ENCODE peak calls at places on chromosomes 16 and 17, in four cellular contexts. One of them, this sample, is unnamed.

GRCh38 chr17:29617125-29617480 is 5.6 kb downstream of the CORO6 start:
- DNase-seq in germinal center: peak; percentile 93
- DNase-seq in dermis microvascular lymphatic vessel endothelial cell: peak; percentile 75
- DNase-seq in iPS DF 19.7: no peak
- DNase-seq in this sample: peak; percentile 93

GRCh38 chr16:83945587-83945986 is 7.5 kb upstream of the OSGIN1 start:
- DNase-seq in iPS DF 19.7: no peak
- DNase-seq in germinal center: no peak
- DNase-seq in dermis microvascular lymphatic vessel endothelial cell: no peak
- DNase-seq in this sample: no peak

GRCh38 chr16:53848277-53848942 is 144.5 kb downstream of the FTO start:
- DNase-seq in dermis microvascular lymphatic vessel endothelial cell: no peak
- DNase-seq in germinal center: no peak
- DNase-seq in iPS DF 19.7: no peak
- DNase-seq in this sample: no peak

GRCh38 chr16:69243479-69243878 is 56.5 kb downstream of the SNTB2 start:
- DNase-seq in germinal center: no peak
- DNase-seq in dermis microvascular lymphatic vessel endothelial cell: no peak
- DNase-seq in iPS DF 19.7: no peak
- DNase-seq in this sample: no peak

GRCh38 chr17:44533533-44534246 is 23.6 kb upstream of the FZD2 start:
- DNase-seq in germinal center: peak; percentile 89
- DNase-seq in dermis microvascular lymphatic vessel endothelial cell: peak; percentile 45
- DNase-seq in iPS DF 19.7: no peak
- DNase-seq in this sample: peak; percentile 38

GRCh38 chr17:76755285-76755684 is 17.4 kb downstream of the MFSD11 start:
- DNase-seq in iPS DF 19.7: no peak
- DNase-seq in dermis microvascular lymphatic vessel endothelial cell: no peak
- DNase-seq in germinal center: no peak
- DNase-seq in this sample: no peak

GRCh38 chr16:7372095-7372494 is 39.5 kb downstream of the RBFOX1 start:
- DNase-seq in dermis microvascular lymphatic vessel endothelial cell: no peak
- DNase-seq in germinal center: no peak
- DNase-seq in iPS DF 19.7: no peak
- DNase-seq in this sample: no peak

GRCh38 chr16:68019167-68019680 is 3.5 kb upstream of the DPEP2NB start:
- DNase-seq in germinal center: no peak
- DNase-seq in dermis microvascular lymphatic vessel endothelial cell: no peak
- DNase-seq in iPS DF 19.7: no peak
- DNase-seq in this sample: no peak

GRCh38 chr17:17391575-17392370 is 85.0 kb upstream of the MED9 start:
- DNase-seq in iPS DF 19.7: no peak
- DNase-seq in germinal center: no peak
- DNase-seq in dermis microvascular lymphatic vessel endothelial cell: no peak
- DNase-seq in this sample: no peak

GRCh38 chr17:41231731-41232130 is 518 bp upstream of the KRTAP9-3 start:
- DNase-seq in germinal center: no peak
- DNase-seq in iPS DF 19.7: no peak
- DNase-seq in dermis microvascular lymphatic vessel endothelial cell: no peak
- DNase-seq in this sample: no peak

GRCh38 chr17:7852262-7852670 is 2.6 kb upstream of the TMEM88 start:
- DNase-seq in iPS DF 19.7: no peak
- DNase-seq in dermis microvascular lymphatic vessel endothelial cell: no peak
- DNase-seq in germinal center: no peak
- DNase-seq in this sample: no peak

GRCh38 chr17:700504-701094 is 14.0 kb downstream of the VPS53 start:
- DNase-seq in germinal center: peak; percentile 66
- DNase-seq in iPS DF 19.7: no peak
- DNase-seq in dermis microvascular lymphatic vessel endothelial cell: peak; percentile 32
- DNase-seq in this sample: peak; percentile 57

GRCh38 chr16:66476328-66477027 is 49.4 kb downstream of the BEAN1 start:
- DNase-seq in germinal center: peak; percentile 46
- DNase-seq in dermis microvascular lymphatic vessel endothelial cell: no peak
- DNase-seq in iPS DF 19.7: no peak
- DNase-seq in this sample: no peak

GRCh38 chr17:65287040-65287439 is 149.9 kb downstream of the RGS9 start:
- DNase-seq in germinal center: no peak
- DNase-seq in iPS DF 19.7: no peak
- DNase-seq in dermis microvascular lymphatic vessel endothelial cell: no peak
- DNase-seq in this sample: no peak

GRCh38 chr17:31739300-31739699 is 119.7 kb downstream of the COPRS start:
- DNase-seq in germinal center: no peak
- DNase-seq in dermis microvascular lymphatic vessel endothelial cell: no peak
- DNase-seq in iPS DF 19.7: no peak
- DNase-seq in this sample: no peak

GRCh38 chr17:68821860-68822693 is 133.1 kb downstream of the ABCA8 start:
- DNase-seq in dermis microvascular lymphatic vessel endothelial cell: peak; percentile 49
- DNase-seq in germinal center: no peak
- DNase-seq in iPS DF 19.7: no peak
- DNase-seq in this sample: no peak

GRCh38 chr16:86408685-86409084 is 101.6 kb upstream of the FOXF1 start:
- DNase-seq in germinal center: no peak
- DNase-seq in iPS DF 19.7: no peak
- DNase-seq in dermis microvascular lymphatic vessel endothelial cell: no peak
- DNase-seq in this sample: no peak

GRCh38 chr16:84661418-84662060 is 13.2 kb downstream of the KLHL36 start:
- DNase-seq in iPS DF 19.7: no peak
- DNase-seq in dermis microvascular lymphatic vessel endothelial cell: no peak
- DNase-seq in germinal center: no peak
- DNase-seq in this sample: no peak

GRCh38 chr17:79645022-79645776 is 34.3 kb upstream of the RBFOX3 start:
- DNase-seq in germinal center: no peak
- DNase-seq in iPS DF 19.7: no peak
- DNase-seq in dermis microvascular lymphatic vessel endothelial cell: no peak
- DNase-seq in this sample: no peak

GRCh38 chr16:86576591-86577313 is 1.6 kb upstream of the FOXL1 start:
- DNase-seq in dermis microvascular lymphatic vessel endothelial cell: no peak
- DNase-seq in germinal center: no peak
- DNase-seq in iPS DF 19.7: no peak
- DNase-seq in this sample: no peak

GRCh38 chr17:77645441-77646430 is 312.8 kb upstream of the TNRC6C start:
- DNase-seq in germinal center: no peak
- DNase-seq in iPS DF 19.7: no peak
- DNase-seq in dermis microvascular lymphatic vessel endothelial cell: no peak
- DNase-seq in this sample: no peak

GRCh38 chr16:85227924-85228462 is 115.7 kb upstream of the CIBAR2 start:
- DNase-seq in germinal center: no peak
- DNase-seq in dermis microvascular lymphatic vessel endothelial cell: no peak
- DNase-seq in iPS DF 19.7: no peak
- DNase-seq in this sample: no peak

GRCh38 chr16:11619327-11619851 is 32.7 kb upstream of the LITAF start:
- DNase-seq in germinal center: peak; percentile 41
- DNase-seq in dermis microvascular lymphatic vessel endothelial cell: no peak
- DNase-seq in iPS DF 19.7: no peak
- DNase-seq in this sample: no peak

GRCh38 chr17:37488607-37489196 is 989 bp upstream of the DUSP14 start:
- DNase-seq in iPS DF 19.7: no peak
- DNase-seq in dermis microvascular lymphatic vessel endothelial cell: no peak
- DNase-seq in germinal center: peak; percentile 59
- DNase-seq in this sample: peak; percentile 49

GRCh38 chr17:82330322-82331239 is 3.0 kb downstream of the SECTM1 start:
- DNase-seq in iPS DF 19.7: no peak
- DNase-seq in dermis microvascular lymphatic vessel endothelial cell: peak; percentile 25
- DNase-seq in germinal center: no peak
- DNase-seq in this sample: peak; percentile 37

GRCh38 chr17:57853695-57854094 is 3.9 kb upstream of the MRPS23 start:
- DNase-seq in germinal center: no peak
- DNase-seq in dermis microvascular lymphatic vessel endothelial cell: no peak
- DNase-seq in iPS DF 19.7: no peak
- DNase-seq in this sample: no peak

GRCh38 chr16:3609895-3610697 is 1.3 kb downstream of the SLX4 start:
- DNase-seq in germinal center: no peak
- DNase-seq in iPS DF 19.7: no peak
- DNase-seq in dermis microvascular lymphatic vessel endothelial cell: no peak
- DNase-seq in this sample: no peak

GRCh38 chr16:79811541-79811940 is 211.0 kb upstream of the MAF start:
- DNase-seq in dermis microvascular lymphatic vessel endothelial cell: no peak
- DNase-seq in iPS DF 19.7: no peak
- DNase-seq in germinal center: no peak
- DNase-seq in this sample: no peak

GRCh38 chr17:75516619-75517276 is 420 bp downstream of the TSEN54 start:
- DNase-seq in iPS DF 19.7: no peak
- DNase-seq in dermis microvascular lymphatic vessel endothelial cell: no peak
- DNase-seq in germinal center: peak; percentile 52
- DNase-seq in this sample: no peak

GRCh38 chr17:81710514-81711308 is 1.4 kb upstream of the SLC25A10 start:
- DNase-seq in iPS DF 19.7: no peak
- DNase-seq in germinal center: no peak
- DNase-seq in dermis microvascular lymphatic vessel endothelial cell: no peak
- DNase-seq in this sample: peak; percentile 50